ENCODE peak calls at places on chromosomes 2 and 18, in ten cellular contexts. One of them, this sample, is unnamed.

GRCh38 chr2:198296665-198297308 is 492.4 kb downstream of the PLCL1 start:
- DNase-seq in iris pigment epithelial cell: peak; percentile 27
- DNase-seq in AG08395: peak; percentile 51
- DNase-seq in IMR-90: peak; percentile 40
- DNase-seq in T-helper 17 cell: peak; percentile 25
- DNase-seq in HuH-7.5: peak; percentile 26
- DNase-seq in hepatic stellate cell: peak; percentile 28
- DNase-seq in stimulated activated CD8-positive, alpha-beta memory T cell treated with anti-CD3 and anti-CD28 coated beads, Interleukin-15, amount 100 ng/mL, for 1 hour: peak; percentile 19
- DNase-seq in left ventricle myocardium superior: no peak
- DNase-seq in HuH-7: peak; percentile 37
- DNase-seq in this sample: peak; percentile 75

GRCh38 chr2:239688098-239688497 is 287.3 kb upstream of the HDAC4 start:
- DNase-seq in iris pigment epithelial cell: no peak
- DNase-seq in AG08395: no peak
- DNase-seq in IMR-90: no peak
- DNase-seq in T-helper 17 cell: no peak
- DNase-seq in HuH-7.5: no peak
- DNase-seq in hepatic stellate cell: no peak
- DNase-seq in stimulated activated CD8-positive, alpha-beta memory T cell treated with anti-CD3 and anti-CD28 coated beads, Interleukin-15, amount 100 ng/mL, for 1 hour: no peak
- DNase-seq in left ventricle myocardium superior: no peak
- DNase-seq in HuH-7: no peak
- DNase-seq in this sample: no peak

GRCh38 chr18:72147830-72148229 is 396.3 kb downstream of the CBLN2 start:
- DNase-seq in iris pigment epithelial cell: no peak
- DNase-seq in AG08395: no peak
- DNase-seq in IMR-90: no peak
- DNase-seq in T-helper 17 cell: no peak
- DNase-seq in HuH-7.5: no peak
- DNase-seq in hepatic stellate cell: no peak
- DNase-seq in stimulated activated CD8-positive, alpha-beta memory T cell treated with anti-CD3 and anti-CD28 coated beads, Interleukin-15, amount 100 ng/mL, for 1 hour: no peak
- DNase-seq in left ventricle myocardium superior: no peak
- DNase-seq in HuH-7: no peak
- DNase-seq in this sample: no peak

GRCh38 chr2:196263181-196263747 is 91.9 kb upstream of the STK17B start:
- DNase-seq in iris pigment epithelial cell: peak; percentile 84
- DNase-seq in AG08395: no peak
- DNase-seq in IMR-90: peak; percentile 64
- DNase-seq in T-helper 17 cell: peak; percentile 20
- DNase-seq in HuH-7.5: no peak
- DNase-seq in hepatic stellate cell: no peak
- DNase-seq in stimulated activated CD8-positive, alpha-beta memory T cell treated with anti-CD3 and anti-CD28 coated beads, Interleukin-15, amount 100 ng/mL, for 1 hour: no peak
- DNase-seq in left ventricle myocardium superior: no peak
- DNase-seq in HuH-7: no peak
- DNase-seq in this sample: peak; percentile 93

GRCh38 chr2:212595036-212595654 is 56.5 kb upstream of the ERBB4 start:
- DNase-seq in iris pigment epithelial cell: peak; percentile 42
- DNase-seq in AG08395: peak; percentile 7
- DNase-seq in IMR-90: peak; percentile 46
- DNase-seq in T-helper 17 cell: no peak
- DNase-seq in HuH-7.5: no peak
- DNase-seq in hepatic stellate cell: no peak
- DNase-seq in stimulated activated CD8-positive, alpha-beta memory T cell treated with anti-CD3 and anti-CD28 coated beads, Interleukin-15, amount 100 ng/mL, for 1 hour: no peak
- DNase-seq in left ventricle myocardium superior: no peak
- DNase-seq in HuH-7: no peak
- DNase-seq in this sample: peak; percentile 48

GRCh38 chr2:20291106-20291564 is 59.5 kb downstream of the PUM2 start:
- DNase-seq in iris pigment epithelial cell: peak; percentile 90
- DNase-seq in AG08395: peak; percentile 87
- DNase-seq in IMR-90: peak; percentile 82
- DNase-seq in T-helper 17 cell: no peak
- DNase-seq in HuH-7.5: peak; percentile 59
- DNase-seq in hepatic stellate cell: peak; percentile 79
- DNase-seq in stimulated activated CD8-positive, alpha-beta memory T cell treated with anti-CD3 and anti-CD28 coated beads, Interleukin-15, amount 100 ng/mL, for 1 hour: no peak
- DNase-seq in left ventricle myocardium superior: no peak
- DNase-seq in HuH-7: peak; percentile 70
- DNase-seq in this sample: peak; percentile 75

GRCh38 chr18:63963610-63964256 is 6.1 kb upstream of the SERPINB8 start:
- DNase-seq in iris pigment epithelial cell: peak; percentile 76
- DNase-seq in AG08395: peak; percentile 52
- DNase-seq in IMR-90: peak; percentile 77
- DNase-seq in T-helper 17 cell: peak; percentile 16
- DNase-seq in HuH-7.5: no peak
- DNase-seq in hepatic stellate cell: peak; percentile 27
- DNase-seq in stimulated activated CD8-positive, alpha-beta memory T cell treated with anti-CD3 and anti-CD28 coated beads, Interleukin-15, amount 100 ng/mL, for 1 hour: no peak
- DNase-seq in left ventricle myocardium superior: no peak
- DNase-seq in HuH-7: no peak
- DNase-seq in this sample: peak; percentile 47

GRCh38 chr2:229980440-229981184 is 58.3 kb downstream of the FBXO36 start:
- DNase-seq in iris pigment epithelial cell: peak; percentile 84
- DNase-seq in AG08395: peak; percentile 63
- DNase-seq in IMR-90: peak; percentile 68
- DNase-seq in T-helper 17 cell: no peak
- DNase-seq in HuH-7.5: no peak
- DNase-seq in hepatic stellate cell: peak; percentile 54
- DNase-seq in stimulated activated CD8-positive, alpha-beta memory T cell treated with anti-CD3 and anti-CD28 coated beads, Interleukin-15, amount 100 ng/mL, for 1 hour: no peak
- DNase-seq in left ventricle myocardium superior: peak; percentile 78
- DNase-seq in HuH-7: no peak
- DNase-seq in this sample: peak; percentile 28

GRCh38 chr2:223262946-223263345 is 211.0 kb downstream of the KCNE4 start:
- DNase-seq in iris pigment epithelial cell: peak; percentile 3
- DNase-seq in AG08395: peak; percentile 24
- DNase-seq in IMR-90: no peak
- DNase-seq in T-helper 17 cell: no peak
- DNase-seq in HuH-7.5: no peak
- DNase-seq in hepatic stellate cell: no peak
- DNase-seq in stimulated activated CD8-positive, alpha-beta memory T cell treated with anti-CD3 and anti-CD28 coated beads, Interleukin-15, amount 100 ng/mL, for 1 hour: no peak
- DNase-seq in left ventricle myocardium superior: no peak
- DNase-seq in HuH-7: no peak
- DNase-seq in this sample: no peak

GRCh38 chr2:214311931-214312749 is 98.7 kb upstream of the VWC2L start:
- DNase-seq in iris pigment epithelial cell: peak; percentile 15
- DNase-seq in AG08395: no peak
- DNase-seq in IMR-90: peak; percentile 3
- DNase-seq in T-helper 17 cell: no peak
- DNase-seq in HuH-7.5: no peak
- DNase-seq in hepatic stellate cell: no peak
- DNase-seq in stimulated activated CD8-positive, alpha-beta memory T cell treated with anti-CD3 and anti-CD28 coated beads, Interleukin-15, amount 100 ng/mL, for 1 hour: no peak
- DNase-seq in left ventricle myocardium superior: no peak
- DNase-seq in HuH-7: no peak
- DNase-seq in this sample: no peak

GRCh38 chr2:69618362-69618761 is 25.2 kb downstream of the AAK1 start:
- DNase-seq in iris pigment epithelial cell: no peak
- DNase-seq in AG08395: no peak
- DNase-seq in IMR-90: no peak
- DNase-seq in T-helper 17 cell: no peak
- DNase-seq in HuH-7.5: no peak
- DNase-seq in hepatic stellate cell: no peak
- DNase-seq in stimulated activated CD8-positive, alpha-beta memory T cell treated with anti-CD3 and anti-CD28 coated beads, Interleukin-15, amount 100 ng/mL, for 1 hour: no peak
- DNase-seq in left ventricle myocardium superior: no peak
- DNase-seq in HuH-7: no peak
- DNase-seq in this sample: no peak

GRCh38 chr18:6650756-6651155 is 78.8 kb upstream of the ARHGAP28 start:
- DNase-seq in iris pigment epithelial cell: no peak
- DNase-seq in AG08395: no peak
- DNase-seq in IMR-90: no peak
- DNase-seq in T-helper 17 cell: no peak
- DNase-seq in HuH-7.5: no peak
- DNase-seq in hepatic stellate cell: no peak
- DNase-seq in stimulated activated CD8-positive, alpha-beta memory T cell treated with anti-CD3 and anti-CD28 coated beads, Interleukin-15, amount 100 ng/mL, for 1 hour: no peak
- DNase-seq in left ventricle myocardium superior: no peak
- DNase-seq in HuH-7: no peak
- DNase-seq in this sample: no peak

GRCh38 chr2:128783896-128784295 is 465.2 kb upstream of the HS6ST1 start:
- DNase-seq in iris pigment epithelial cell: no peak
- DNase-seq in AG08395: no peak
- DNase-seq in IMR-90: no peak
- DNase-seq in T-helper 17 cell: no peak
- DNase-seq in HuH-7.5: no peak
- DNase-seq in hepatic stellate cell: no peak
- DNase-seq in stimulated activated CD8-positive, alpha-beta memory T cell treated with anti-CD3 and anti-CD28 coated beads, Interleukin-15, amount 100 ng/mL, for 1 hour: no peak
- DNase-seq in left ventricle myocardium superior: no peak
- DNase-seq in HuH-7: no peak
- DNase-seq in this sample: no peak

GRCh38 chr2:168552450-168552856 is 96.4 kb downstream of the CERS6 start:
- DNase-seq in iris pigment epithelial cell: no peak
- DNase-seq in AG08395: no peak
- DNase-seq in IMR-90: no peak
- DNase-seq in T-helper 17 cell: no peak
- DNase-seq in HuH-7.5: no peak
- DNase-seq in hepatic stellate cell: no peak
- DNase-seq in stimulated activated CD8-positive, alpha-beta memory T cell treated with anti-CD3 and anti-CD28 coated beads, Interleukin-15, amount 100 ng/mL, for 1 hour: no peak
- DNase-seq in left ventricle myocardium superior: no peak
- DNase-seq in HuH-7: no peak
- DNase-seq in this sample: peak; percentile 71

GRCh38 chr2:75632091-75632704 is 14.4 kb upstream of the MRPL19 start:
- DNase-seq in iris pigment epithelial cell: peak; percentile 31
- DNase-seq in AG08395: peak; percentile 75
- DNase-seq in IMR-90: no peak
- DNase-seq in T-helper 17 cell: no peak
- DNase-seq in HuH-7.5: no peak
- DNase-seq in hepatic stellate cell: no peak
- DNase-seq in stimulated activated CD8-positive, alpha-beta memory T cell treated with anti-CD3 and anti-CD28 coated beads, Interleukin-15, amount 100 ng/mL, for 1 hour: no peak
- DNase-seq in left ventricle myocardium superior: no peak
- DNase-seq in HuH-7: no peak
- DNase-seq in this sample: no peak

GRCh38 chr2:2294183-2294675 is 36.8 kb downstream of the MYT1L start:
- DNase-seq in iris pigment epithelial cell: no peak
- DNase-seq in AG08395: no peak
- DNase-seq in IMR-90: no peak
- DNase-seq in T-helper 17 cell: no peak
- DNase-seq in HuH-7.5: no peak
- DNase-seq in hepatic stellate cell: no peak
- DNase-seq in stimulated activated CD8-positive, alpha-beta memory T cell treated with anti-CD3 and anti-CD28 coated beads, Interleukin-15, amount 100 ng/mL, for 1 hour: no peak
- DNase-seq in left ventricle myocardium superior: no peak
- DNase-seq in HuH-7: no peak
- DNase-seq in this sample: no peak

This sample was measured in KBM-7.